ENCODE peak calls at places on chromosomes 6 and 20, in eight cellular contexts. One of them, this sample, is unnamed.

GRCh38 chr6:130827247-130828149 is at the start of gene SMLR1:
- DNase-seq in adrenal gland: no peak
- DNase-seq in A549: no peak
- DNase-seq in heart right ventricle: no peak
- DNase-seq in heart left ventricle: no peak
- DNase-seq in epithelial cell of esophagus: no peak
- DNase-seq in GM06990: no peak
- DNase-seq in IMR-90: no peak
- DNase-seq in this sample: no peak

GRCh38 chr6:67431076-67431475 is 1204.0 kb upstream of the ADGRB3 start:
- DNase-seq in GM06990: no peak
- DNase-seq in adrenal gland: no peak
- DNase-seq in heart left ventricle: no peak
- DNase-seq in A549: no peak
- DNase-seq in heart right ventricle: no peak
- DNase-seq in IMR-90: no peak
- DNase-seq in epithelial cell of esophagus: no peak
- DNase-seq in this sample: no peak

GRCh38 chr20:47989957-47990356 is 204.7 kb upstream of the SULF2 start:
- DNase-seq in epithelial cell of esophagus: peak
- DNase-seq in heart right ventricle: no peak
- DNase-seq in A549: no peak
- DNase-seq in GM06990: no peak
- DNase-seq in IMR-90: no peak
- DNase-seq in heart left ventricle: no peak
- DNase-seq in adrenal gland: no peak
- DNase-seq in this sample: no peak

GRCh38 chr6:42342011-42342553 is 109.6 kb downstream of the TRERF1 start:
- DNase-seq in A549: no peak
- DNase-seq in heart right ventricle: no peak
- DNase-seq in GM06990: no peak
- DNase-seq in heart left ventricle: no peak
- DNase-seq in adrenal gland: no peak
- DNase-seq in IMR-90: no peak
- DNase-seq in epithelial cell of esophagus: no peak
- DNase-seq in this sample: no peak

GRCh38 chr6:121760640-121761213 is 325.3 kb downstream of the GJA1 start:
- DNase-seq in heart left ventricle: no peak
- DNase-seq in heart right ventricle: no peak
- DNase-seq in adrenal gland: no peak
- DNase-seq in IMR-90: no peak
- DNase-seq in epithelial cell of esophagus: no peak
- DNase-seq in GM06990: no peak
- DNase-seq in A549: no peak
- DNase-seq in this sample: no peak

GRCh38 chr6:151609146-151609962 is 115.5 kb downstream of the CCDC170 start:
- DNase-seq in epithelial cell of esophagus: no peak
- DNase-seq in IMR-90: no peak
- DNase-seq in adrenal gland: peak
- DNase-seq in heart right ventricle: peak
- DNase-seq in A549: no peak
- DNase-seq in heart left ventricle: peak
- DNase-seq in GM06990: no peak
- DNase-seq in this sample: no peak

GRCh38 chr6:109263873-109264700 is 118.2 kb downstream of the CD164 start:
- DNase-seq in GM06990: no peak
- DNase-seq in IMR-90: no peak
- DNase-seq in adrenal gland: no peak
- DNase-seq in epithelial cell of esophagus: no peak
- DNase-seq in heart left ventricle: no peak
- DNase-seq in heart right ventricle: no peak
- DNase-seq in A549: no peak
- DNase-seq in this sample: no peak

GRCh38 chr6:24982231-24982630 is 46.5 kb upstream of the RIPOR2 start:
- DNase-seq in heart left ventricle: no peak
- DNase-seq in IMR-90: peak
- DNase-seq in GM06990: no peak
- DNase-seq in epithelial cell of esophagus: peak
- DNase-seq in A549: no peak
- DNase-seq in adrenal gland: no peak
- DNase-seq in heart right ventricle: no peak
- DNase-seq in this sample: no peak

GRCh38 chr6:31575335-31575901 is at the start of gene TNF:
- DNase-seq in heart right ventricle: peak
- DNase-seq in heart left ventricle: peak
- DNase-seq in GM06990: peak
- DNase-seq in adrenal gland: no peak
- DNase-seq in A549: no peak
- DNase-seq in IMR-90: no peak
- DNase-seq in epithelial cell of esophagus: peak
- DNase-seq in this sample: no peak
- H3K4me3 ChIP-seq in heart right ventricle: peak
- H3K4me3 ChIP-seq in heart left ventricle: peak
- H3K4me3 ChIP-seq in GM06990: peak
- H3K4me3 ChIP-seq in adrenal gland: no peak
- H3K4me3 ChIP-seq in A549: no peak
- H3K4me3 ChIP-seq in IMR-90: no peak
- H3K4me3 ChIP-seq in epithelial cell of esophagus: no peak
- H3K4me3 ChIP-seq in this sample: peak

GRCh38 chr20:44032583-44033138 is 118.0 kb downstream of the TOX2 start:
- DNase-seq in heart right ventricle: no peak
- DNase-seq in IMR-90: no peak
- DNase-seq in adrenal gland: no peak
- DNase-seq in epithelial cell of esophagus: no peak
- DNase-seq in A549: no peak
- DNase-seq in heart left ventricle: no peak
- DNase-seq in GM06990: no peak
- DNase-seq in this sample: no peak
- H3K4me3 ChIP-seq in heart right ventricle: no peak
- H3K4me3 ChIP-seq in IMR-90: no peak
- H3K4me3 ChIP-seq in adrenal gland: no peak
- H3K4me3 ChIP-seq in epithelial cell of esophagus: no peak
- H3K4me3 ChIP-seq in A549: no peak
- H3K4me3 ChIP-seq in heart left ventricle: no peak
- H3K4me3 ChIP-seq in GM06990: no peak
- H3K4me3 ChIP-seq in this sample: no peak

DNA sequence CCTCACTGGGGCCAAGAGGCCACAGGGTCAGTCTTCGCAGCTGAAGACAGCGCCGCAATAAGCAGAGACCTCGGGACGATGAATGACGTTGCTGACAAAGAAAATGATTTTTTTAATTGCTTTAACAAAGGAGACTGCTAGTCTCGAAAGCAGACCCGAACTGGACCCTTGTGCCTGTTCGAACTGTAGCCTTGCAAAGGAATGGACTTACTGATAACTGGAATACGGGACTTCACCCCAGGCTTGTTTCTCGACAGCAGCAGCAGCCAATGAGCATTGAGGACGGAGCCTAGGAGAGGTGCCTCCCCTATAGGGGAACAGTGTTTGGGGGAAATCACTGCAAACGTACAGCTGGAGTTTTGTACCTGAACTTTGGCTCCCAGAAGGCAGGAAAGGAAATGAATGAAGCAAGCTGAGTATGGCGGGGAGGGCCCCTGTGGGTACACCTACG is 1.3 kb upstream of the TAF4 start:
- DNase-seq in A549: no peak
- DNase-seq in epithelial cell of esophagus: no peak
- DNase-seq in GM06990: no peak
- DNase-seq in heart left ventricle: no peak
- DNase-seq in heart right ventricle: peak
- DNase-seq in IMR-90: no peak
- DNase-seq in adrenal gland: no peak
- DNase-seq in this sample: no peak
- H3K4me3 ChIP-seq in A549: peak
- H3K4me3 ChIP-seq in epithelial cell of esophagus: peak
- H3K4me3 ChIP-seq in GM06990: peak
- H3K4me3 ChIP-seq in heart left ventricle: peak
- H3K4me3 ChIP-seq in heart right ventricle: peak
- H3K4me3 ChIP-seq in IMR-90: peak
- H3K4me3 ChIP-seq in adrenal gland: peak
- H3K4me3 ChIP-seq in this sample: peak

GRCh38 chr6:6736753-6737654 is 148.5 kb downstream of the LY86 start:
- DNase-seq in heart left ventricle: peak
- DNase-seq in epithelial cell of esophagus: no peak
- DNase-seq in heart right ventricle: peak
- DNase-seq in adrenal gland: peak
- DNase-seq in A549: no peak
- DNase-seq in IMR-90: no peak
- DNase-seq in GM06990: no peak
- DNase-seq in this sample: no peak
- H3K4me3 ChIP-seq in heart left ventricle: peak
- H3K4me3 ChIP-seq in epithelial cell of esophagus: no peak
- H3K4me3 ChIP-seq in heart right ventricle: peak
- H3K4me3 ChIP-seq in adrenal gland: peak
- H3K4me3 ChIP-seq in A549: no peak
- H3K4me3 ChIP-seq in IMR-90: peak
- H3K4me3 ChIP-seq in GM06990: no peak
- H3K4me3 ChIP-seq in this sample: peak

GRCh38 chr6:149766156-149766768 is 16.7 kb downstream of the PCMT1 start:
- DNase-seq in A549: no peak
- DNase-seq in heart right ventricle: peak
- DNase-seq in GM06990: no peak
- DNase-seq in heart left ventricle: no peak
- DNase-seq in IMR-90: peak
- DNase-seq in adrenal gland: peak
- DNase-seq in epithelial cell of esophagus: peak
- DNase-seq in this sample: no peak
- H3K4me3 ChIP-seq in A549: no peak
- H3K4me3 ChIP-seq in heart right ventricle: no peak
- H3K4me3 ChIP-seq in GM06990: no peak
- H3K4me3 ChIP-seq in heart left ventricle: no peak
- H3K4me3 ChIP-seq in IMR-90: no peak
- H3K4me3 ChIP-seq in adrenal gland: no peak
- H3K4me3 ChIP-seq in epithelial cell of esophagus: no peak
- H3K4me3 ChIP-seq in this sample: no peak

GRCh38 chr6:117267766-117268534 is 2.6 kb downstream of the VGLL2 start:
- DNase-seq in heart left ventricle: no peak
- DNase-seq in IMR-90: no peak
- DNase-seq in adrenal gland: no peak
- DNase-seq in heart right ventricle: no peak
- DNase-seq in GM06990: no peak
- DNase-seq in A549: no peak
- DNase-seq in epithelial cell of esophagus: no peak
- DNase-seq in this sample: no peak

GRCh38 chr6:117270960-117271507 is 5.7 kb downstream of the VGLL2 start:
- DNase-seq in A549: no peak
- DNase-seq in GM06990: no peak
- DNase-seq in IMR-90: no peak
- DNase-seq in heart left ventricle: no peak
- DNase-seq in adrenal gland: no peak
- DNase-seq in heart right ventricle: no peak
- DNase-seq in epithelial cell of esophagus: no peak
- DNase-seq in this sample: no peak

GRCh38 chr6:117269649-117270120 is 4.3 kb downstream of the VGLL2 start:
- DNase-seq in IMR-90: no peak
- DNase-seq in heart right ventricle: no peak
- DNase-seq in heart left ventricle: no peak
- DNase-seq in A549: no peak
- DNase-seq in adrenal gland: no peak
- DNase-seq in epithelial cell of esophagus: no peak
- DNase-seq in GM06990: no peak
- DNase-seq in this sample: no peak

GRCh38 chr6:117272032-117272866 is 6.9 kb downstream of the VGLL2 start:
- DNase-seq in heart left ventricle: no peak
- DNase-seq in A549: no peak
- DNase-seq in epithelial cell of esophagus: no peak
- DNase-seq in GM06990: no peak
- DNase-seq in heart right ventricle: no peak
- DNase-seq in adrenal gland: no peak
- DNase-seq in IMR-90: no peak
- DNase-seq in this sample: no peak

DNA sequence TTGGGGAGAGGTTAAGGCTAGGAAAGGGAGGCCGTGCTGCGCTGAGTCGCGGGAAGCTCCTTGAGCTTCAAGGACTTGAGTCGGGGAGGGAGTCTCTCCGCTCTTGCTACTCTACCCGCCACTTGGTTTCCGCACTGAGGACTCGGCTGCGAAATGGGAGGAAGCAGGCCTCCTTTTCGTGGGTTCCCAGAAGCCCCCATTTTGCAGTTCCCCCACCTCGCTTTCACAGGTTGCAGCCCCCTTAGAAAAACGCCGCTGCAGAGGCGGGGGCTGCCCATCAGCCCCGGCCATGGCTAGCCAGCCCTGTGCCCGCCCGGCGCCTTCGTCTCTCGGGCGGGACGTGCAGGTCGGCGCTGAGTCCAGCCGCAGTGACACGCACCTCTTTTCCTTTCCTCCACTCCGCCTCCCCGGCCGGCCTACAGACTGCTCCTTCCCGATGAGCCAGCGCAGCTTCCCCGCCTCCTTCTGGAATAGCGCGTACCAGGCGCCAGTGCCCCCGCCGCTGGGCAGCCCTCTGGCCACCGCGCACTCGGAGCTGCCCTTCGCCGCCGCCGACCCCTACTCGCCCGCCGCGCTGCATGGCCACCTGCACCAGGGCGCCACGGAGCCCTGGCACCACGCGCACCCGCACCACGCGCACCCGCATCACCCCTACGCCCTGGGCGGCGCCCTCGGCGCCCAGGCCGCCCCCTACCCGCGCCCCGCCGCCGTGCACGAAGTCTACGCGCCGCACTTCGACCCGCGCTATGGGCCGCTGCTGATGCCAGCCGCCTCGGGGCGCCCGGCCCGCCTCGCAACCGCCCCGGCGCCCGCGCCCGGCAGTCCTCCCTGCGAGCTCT is 5.0 kb downstream of the VGLL2 start:
- DNase-seq in epithelial cell of esophagus: peak
- DNase-seq in heart left ventricle: no peak
- DNase-seq in GM06990: no peak
- DNase-seq in IMR-90: no peak
- DNase-seq in A549: no peak
- DNase-seq in heart right ventricle: no peak
- DNase-seq in adrenal gland: no peak
- DNase-seq in this sample: no peak
- H3K4me3 ChIP-seq in epithelial cell of esophagus: no peak
- H3K4me3 ChIP-seq in heart left ventricle: peak
- H3K4me3 ChIP-seq in GM06990: no peak
- H3K4me3 ChIP-seq in IMR-90: no peak
- H3K4me3 ChIP-seq in A549: peak
- H3K4me3 ChIP-seq in heart right ventricle: peak
- H3K4me3 ChIP-seq in adrenal gland: no peak
- H3K4me3 ChIP-seq in this sample: peak

DNA sequence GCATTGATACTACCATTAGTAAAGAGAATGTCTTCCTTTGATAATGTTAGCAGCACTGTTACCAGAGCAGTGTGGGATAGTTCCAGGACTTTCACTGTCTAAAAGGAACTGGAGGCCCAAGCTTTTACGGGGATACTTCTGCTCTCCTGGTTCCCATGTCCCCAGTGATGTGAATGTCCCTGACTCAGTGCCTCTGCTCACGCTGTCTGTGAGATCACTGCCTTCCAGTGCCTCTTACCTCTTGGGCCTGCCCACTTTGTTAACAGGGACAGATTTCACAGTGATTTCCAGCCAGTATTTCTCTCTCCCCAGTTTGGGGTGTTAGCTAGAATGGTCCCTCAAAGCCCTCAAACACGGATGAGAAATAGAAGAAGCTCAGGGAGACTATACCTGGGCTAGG is 14.4 kb downstream of the PTPRA start:
- DNase-seq in IMR-90: no peak
- DNase-seq in heart left ventricle: no peak
- DNase-seq in GM06990: no peak
- DNase-seq in adrenal gland: no peak
- DNase-seq in A549: no peak
- DNase-seq in heart right ventricle: no peak
- DNase-seq in epithelial cell of esophagus: no peak
- DNase-seq in this sample: no peak
- H3K4me3 ChIP-seq in IMR-90: no peak
- H3K4me3 ChIP-seq in heart left ventricle: no peak
- H3K4me3 ChIP-seq in GM06990: no peak
- H3K4me3 ChIP-seq in adrenal gland: no peak
- H3K4me3 ChIP-seq in A549: no peak
- H3K4me3 ChIP-seq in heart right ventricle: no peak
- H3K4me3 ChIP-seq in epithelial cell of esophagus: no peak
- H3K4me3 ChIP-seq in this sample: no peak

GRCh38 chr6:118307581-118307980 is 240.5 kb upstream of the PLN start:
- DNase-seq in A549: no peak
- DNase-seq in GM06990: no peak
- DNase-seq in IMR-90: no peak
- DNase-seq in heart right ventricle: peak
- DNase-seq in heart left ventricle: peak
- DNase-seq in epithelial cell of esophagus: no peak
- DNase-seq in adrenal gland: no peak
- DNase-seq in this sample: peak
- H3K4me3 ChIP-seq in A549: no peak
- H3K4me3 ChIP-seq in GM06990: no peak
- H3K4me3 ChIP-seq in IMR-90: no peak
- H3K4me3 ChIP-seq in heart right ventricle: no peak
- H3K4me3 ChIP-seq in heart left ventricle: no peak
- H3K4me3 ChIP-seq in epithelial cell of esophagus: no peak
- H3K4me3 ChIP-seq in adrenal gland: no peak
- H3K4me3 ChIP-seq in this sample: no peak

This sample was measured in thoracic aorta.